ENCODE peak calls at places on chromosomes 13 and 19, in eight cellular contexts. W is GM12891, Z is retina, U is NCI-H2107, G is GDM1, H is fibroblast of mammary gland, O is B cell, L is non-pigmented ciliary epithelial cell. N is an unnamed sample.

GRCh38 chr19:4233282-4233853 is 4.0 kb downstream of the EBI3 start:
- DNase-seq in O (peak), Z (peak), W (no peak), L (no peak), G (peak), H (peak), U (no peak), N (no peak)

GRCh38 chr19:4597975-4598671 is 38.6 kb upstream of the SEMA6B start:
- DNase-seq in U (no peak), W (peak), Z (no peak), G (peak), O (no peak), L (no peak), H (no peak), N (peak)

GRCh38 chr13:40619479-40619814 is 47.0 kb downstream of the FOXO1 start:
- DNase-seq in L (no peak), O (no peak), G (no peak), H (no peak), U (no peak), Z (no peak), W (no peak), N (no peak)

GRCh38 chr19:6790194-6791128 is 18.0 kb downstream of the VAV1 start:
- DNase-seq in O (no peak), U (no peak), Z (no peak), H (no peak), L (no peak), G (no peak), W (no peak), N (no peak)

GRCh38 chr19:48780684-48781391 is 25.5 kb downstream of the FGF21 start:
- DNase-seq in Z (peak), W (no peak), L (no peak), O (no peak), G (no peak), H (peak), U (no peak), N (no peak)

GRCh38 chr19:54648129-54648528 is 14.7 kb upstream of the LILRB4 start:
- DNase-seq in O (no peak), G (no peak), H (no peak), U (no peak), Z (no peak), W (no peak), L (no peak), N (no peak)

GRCh38 chr13:101838305-101838835 is 385.9 kb downstream of the ITGBL1 start:
- DNase-seq in G (no peak), Z (no peak), H (peak), O (no peak), L (peak), W (no peak), U (no peak), N (no peak)

GRCh38 chr13:100490692-100491091 is 97.9 kb downstream of the GGACT start:
- DNase-seq in Z (no peak), U (peak), H (no peak), O (no peak), L (no peak), G (no peak), W (no peak), N (no peak)

GRCh38 chr13:112215871-112216270 is 148.9 kb downstream of the SOX1 start:
- DNase-seq in L (no peak), W (no peak), Z (no peak), H (no peak), O (no peak), G (no peak), U (no peak), N (no peak)

GRCh38 chr13:53201454-53202225 is 173.0 kb downstream of the OLFM4 start:
- DNase-seq in G (no peak), Z (peak), L (no peak), W (no peak), U (no peak), H (no peak), O (no peak), N (no peak)